ENCODE peak calls at places on chromosomes 13 and 19, in seven cellular contexts. One of them, this sample, is unnamed.

GRCh38 chr13:60358453-60358852 is 38.6 kb upstream of the TDRD3 start:
- DNase-seq in MM.1S: no peak
- DNase-seq in left ventricle myocardium inferior: no peak
- DNase-seq in suprapubic skin: no peak
- DNase-seq in hepatocyte: no peak
- DNase-seq in ovary: no peak
- DNase-seq in astrocyte: no peak
- DNase-seq in this sample: no peak

GRCh38 chr19:2575734-2576481 is 100.0 kb downstream of the GADD45B start:
- DNase-seq in suprapubic skin: peak; percentile 95
- DNase-seq in left ventricle myocardium inferior: peak; percentile 90
- DNase-seq in astrocyte: no peak
- DNase-seq in ovary: peak; percentile 91
- DNase-seq in MM.1S: no peak
- DNase-seq in hepatocyte: peak; percentile 68
- DNase-seq in this sample: no peak

GRCh38 chr13:24864579-24864978 is 100.6 kb downstream of the RNF17 start:
- DNase-seq in ovary: no peak
- DNase-seq in astrocyte: no peak
- DNase-seq in MM.1S: no peak
- DNase-seq in hepatocyte: no peak
- DNase-seq in left ventricle myocardium inferior: no peak
- DNase-seq in suprapubic skin: no peak
- DNase-seq in this sample: no peak

GRCh38 chr19:8461376-8461775 is 16.6 kb downstream of the HNRNPM start:
- DNase-seq in ovary: no peak
- DNase-seq in left ventricle myocardium inferior: no peak
- DNase-seq in MM.1S: no peak
- DNase-seq in hepatocyte: no peak
- DNase-seq in astrocyte: no peak
- DNase-seq in suprapubic skin: no peak
- DNase-seq in this sample: no peak

GRCh38 chr19:46927893-46928292 is 67.1 kb downstream of the ARHGAP35 start:
- DNase-seq in left ventricle myocardium inferior: no peak
- DNase-seq in ovary: no peak
- DNase-seq in MM.1S: peak; percentile 19
- DNase-seq in suprapubic skin: no peak
- DNase-seq in hepatocyte: no peak
- DNase-seq in astrocyte: no peak
- DNase-seq in this sample: no peak

GRCh38 chr13:113493315-113493951 is 2.9 kb upstream of the DCUN1D2 start:
- DNase-seq in astrocyte: peak; percentile 96
- DNase-seq in ovary: no peak
- DNase-seq in left ventricle myocardium inferior: no peak
- DNase-seq in hepatocyte: peak; percentile 82
- DNase-seq in suprapubic skin: no peak
- DNase-seq in MM.1S: peak; percentile 21
- DNase-seq in this sample: no peak

GRCh38 chr19:50020481-50020880 is 4.7 kb downstream of the VRK3 start:
- DNase-seq in hepatocyte: no peak
- DNase-seq in astrocyte: peak; percentile 25
- DNase-seq in ovary: no peak
- DNase-seq in MM.1S: no peak
- DNase-seq in left ventricle myocardium inferior: no peak
- DNase-seq in suprapubic skin: no peak
- DNase-seq in this sample: no peak

GRCh38 chr19:20444202-20444885 is 121.2 kb downstream of the ZNF737 start:
- DNase-seq in astrocyte: no peak
- DNase-seq in ovary: no peak
- DNase-seq in MM.1S: no peak
- DNase-seq in suprapubic skin: no peak
- DNase-seq in hepatocyte: no peak
- DNase-seq in left ventricle myocardium inferior: no peak
- DNase-seq in this sample: no peak

GRCh38 chr19:38265213-38265861 is 964 bp downstream of the SPINT2 start:
- DNase-seq in MM.1S: no peak
- DNase-seq in astrocyte: no peak
- DNase-seq in left ventricle myocardium inferior: no peak
- DNase-seq in suprapubic skin: no peak
- DNase-seq in ovary: no peak
- DNase-seq in hepatocyte: peak; percentile 48
- DNase-seq in this sample: no peak

GRCh38 chr13:27997904-27998522 is 9.5 kb upstream of the URAD start:
- DNase-seq in hepatocyte: peak; percentile 72
- DNase-seq in astrocyte: no peak
- DNase-seq in MM.1S: peak; percentile 67
- DNase-seq in suprapubic skin: no peak
- DNase-seq in ovary: no peak
- DNase-seq in left ventricle myocardium inferior: peak; percentile 46
- DNase-seq in this sample: no peak

GRCh38 chr19:31284621-31285020 is 64.6 kb downstream of the TSHZ3 start:
- DNase-seq in suprapubic skin: no peak
- DNase-seq in ovary: no peak
- DNase-seq in left ventricle myocardium inferior: no peak
- DNase-seq in astrocyte: no peak
- DNase-seq in hepatocyte: no peak
- DNase-seq in MM.1S: no peak
- DNase-seq in this sample: no peak

GRCh38 chr19:31285744-31286143 is 63.5 kb downstream of the TSHZ3 start:
- DNase-seq in ovary: peak; percentile 61
- DNase-seq in MM.1S: no peak
- DNase-seq in astrocyte: peak; percentile 35
- DNase-seq in hepatocyte: no peak
- DNase-seq in suprapubic skin: no peak
- DNase-seq in left ventricle myocardium inferior: no peak
- DNase-seq in this sample: no peak

GRCh38 chr19:31283701-31284100 is 65.5 kb downstream of the TSHZ3 start:
- DNase-seq in suprapubic skin: no peak
- DNase-seq in astrocyte: no peak
- DNase-seq in MM.1S: no peak
- DNase-seq in left ventricle myocardium inferior: no peak
- DNase-seq in ovary: peak; percentile 27
- DNase-seq in hepatocyte: no peak
- DNase-seq in this sample: no peak

GRCh38 chr19:31289381-31289880 is 59.8 kb downstream of the TSHZ3 start:
- DNase-seq in hepatocyte: no peak
- DNase-seq in MM.1S: no peak
- DNase-seq in suprapubic skin: no peak
- DNase-seq in astrocyte: no peak
- DNase-seq in left ventricle myocardium inferior: no peak
- DNase-seq in ovary: no peak
- DNase-seq in this sample: no peak

DNA sequence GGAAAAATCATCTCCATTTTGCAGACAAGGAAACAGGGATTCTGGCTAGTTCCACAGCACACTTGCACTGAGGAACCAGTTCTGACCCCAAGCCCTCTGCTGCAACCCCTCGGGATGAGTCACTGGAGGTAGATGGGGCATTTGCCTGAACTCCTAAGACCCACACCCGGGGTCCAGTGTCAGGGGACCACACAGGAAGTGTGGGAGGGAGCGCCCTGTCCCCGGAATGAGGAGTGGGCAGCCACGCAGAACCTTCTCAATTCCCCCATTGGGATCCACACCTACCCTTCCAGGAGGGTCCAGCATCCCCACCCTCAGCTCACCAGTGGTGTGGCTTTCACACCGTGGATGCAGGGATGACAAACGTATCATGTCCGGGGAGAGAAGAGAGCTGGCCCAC is 62.7 kb downstream of the TSHZ3 start:
- DNase-seq in hepatocyte: no peak
- DNase-seq in MM.1S: no peak
- DNase-seq in astrocyte: no peak
- DNase-seq in suprapubic skin: no peak
- DNase-seq in ovary: no peak
- DNase-seq in left ventricle myocardium inferior: no peak
- DNase-seq in this sample: no peak
- H3K27ac ChIP-seq in hepatocyte: no peak overlapping the region
- H3K27ac ChIP-seq in MM.1S: no peak overlapping the region
- H3K27ac ChIP-seq in astrocyte: no peak overlapping the region
- H3K27ac ChIP-seq in suprapubic skin: no peak overlapping the region
- H3K27ac ChIP-seq in ovary: no peak overlapping the region
- H3K27ac ChIP-seq in left ventricle myocardium inferior: no peak overlapping the region
- H3K27ac ChIP-seq in this sample: no peak overlapping the region

GRCh38 chr19:34387446-34387810 is 16.8 kb upstream of the PDCD2L start:
- DNase-seq in left ventricle myocardium inferior: no peak
- DNase-seq in astrocyte: no peak
- DNase-seq in hepatocyte: no peak
- DNase-seq in ovary: no peak
- DNase-seq in suprapubic skin: no peak
- DNase-seq in MM.1S: no peak
- DNase-seq in this sample: no peak
- H3K36me3 ChIP-seq in left ventricle myocardium inferior: peaks cover 93% of the 10 kb centered on the region
- H3K36me3 ChIP-seq in astrocyte: peaks cover 34% of the 10 kb centered on the region
- H3K36me3 ChIP-seq in hepatocyte: no peaks in the 10 kb centered on the region
- H3K36me3 ChIP-seq in ovary: no peaks in the 10 kb centered on the region
- H3K36me3 ChIP-seq in suprapubic skin: peaks cover 76% of the 10 kb centered on the region
- H3K36me3 ChIP-seq in MM.1S: peaks cover 14% of the 10 kb centered on the region
- H3K36me3 ChIP-seq in this sample: peaks cover 89% of the 10 kb centered on the region

DNA sequence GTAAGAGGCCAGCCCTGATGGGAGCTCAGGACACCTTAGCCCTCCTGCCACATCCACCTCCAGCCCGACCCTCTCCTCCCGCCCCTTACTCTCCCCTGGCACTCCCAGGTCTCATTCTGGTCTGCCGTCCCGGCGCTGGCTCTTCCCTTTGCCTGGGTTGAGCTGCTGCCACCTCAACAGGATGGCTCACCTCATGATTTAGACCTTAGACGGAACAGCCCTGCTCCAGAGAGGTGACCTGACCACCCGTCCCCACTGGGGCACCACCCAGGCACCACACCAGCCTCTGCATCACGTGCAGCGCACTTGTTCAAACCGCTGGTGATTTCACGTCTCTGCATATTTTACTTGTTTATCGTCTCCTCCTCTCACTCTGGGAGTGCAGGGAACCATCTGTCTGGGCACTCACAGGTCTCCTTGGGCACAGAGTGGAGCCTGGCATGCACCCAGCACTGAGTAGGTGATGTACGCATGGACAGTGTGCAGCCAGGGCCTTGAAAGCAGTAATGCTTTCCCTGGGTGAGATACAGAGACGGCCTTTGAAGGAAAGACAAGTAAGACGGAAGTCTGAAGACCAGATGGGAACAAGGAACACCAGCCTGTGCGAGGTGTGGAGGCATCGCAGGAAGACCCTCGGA is 183.1 kb downstream of the KATNAL1 start:
- DNase-seq in hepatocyte: no peak
- DNase-seq in ovary: no peak
- DNase-seq in astrocyte: no peak
- DNase-seq in left ventricle myocardium inferior: no peak
- DNase-seq in suprapubic skin: no peak
- DNase-seq in MM.1S: no peak
- DNase-seq in this sample: no peak
- H3K27ac ChIP-seq in hepatocyte: no peak overlapping the region
- H3K27ac ChIP-seq in ovary: no peak overlapping the region
- H3K27ac ChIP-seq in astrocyte: no peak overlapping the region
- H3K27ac ChIP-seq in left ventricle myocardium inferior: no peak overlapping the region
- H3K27ac ChIP-seq in suprapubic skin: no peak overlapping the region
- H3K27ac ChIP-seq in MM.1S: no peak overlapping the region
- H3K27ac ChIP-seq in this sample: no peak overlapping the region

GRCh38 chr19:55096061-55096701 is 20.5 kb downstream of the EPS8L1 start:
- DNase-seq in hepatocyte: no peak
- DNase-seq in ovary: no peak
- DNase-seq in suprapubic skin: no peak
- DNase-seq in astrocyte: no peak
- DNase-seq in MM.1S: no peak
- DNase-seq in left ventricle myocardium inferior: no peak
- DNase-seq in this sample: no peak
- H3K36me3 ChIP-seq in hepatocyte: no peaks in the 10 kb centered on the region
- H3K36me3 ChIP-seq in ovary: no peaks in the 10 kb centered on the region
- H3K36me3 ChIP-seq in suprapubic skin: peaks cover 54% of the 10 kb centered on the region
- H3K36me3 ChIP-seq in astrocyte: no peaks in the 10 kb centered on the region
- H3K36me3 ChIP-seq in MM.1S: no peaks in the 10 kb centered on the region
- H3K36me3 ChIP-seq in left ventricle myocardium inferior: peaks cover 76% of the 10 kb centered on the region
- H3K36me3 ChIP-seq in this sample: peaks cover 17% of the 10 kb centered on the region

DNA sequence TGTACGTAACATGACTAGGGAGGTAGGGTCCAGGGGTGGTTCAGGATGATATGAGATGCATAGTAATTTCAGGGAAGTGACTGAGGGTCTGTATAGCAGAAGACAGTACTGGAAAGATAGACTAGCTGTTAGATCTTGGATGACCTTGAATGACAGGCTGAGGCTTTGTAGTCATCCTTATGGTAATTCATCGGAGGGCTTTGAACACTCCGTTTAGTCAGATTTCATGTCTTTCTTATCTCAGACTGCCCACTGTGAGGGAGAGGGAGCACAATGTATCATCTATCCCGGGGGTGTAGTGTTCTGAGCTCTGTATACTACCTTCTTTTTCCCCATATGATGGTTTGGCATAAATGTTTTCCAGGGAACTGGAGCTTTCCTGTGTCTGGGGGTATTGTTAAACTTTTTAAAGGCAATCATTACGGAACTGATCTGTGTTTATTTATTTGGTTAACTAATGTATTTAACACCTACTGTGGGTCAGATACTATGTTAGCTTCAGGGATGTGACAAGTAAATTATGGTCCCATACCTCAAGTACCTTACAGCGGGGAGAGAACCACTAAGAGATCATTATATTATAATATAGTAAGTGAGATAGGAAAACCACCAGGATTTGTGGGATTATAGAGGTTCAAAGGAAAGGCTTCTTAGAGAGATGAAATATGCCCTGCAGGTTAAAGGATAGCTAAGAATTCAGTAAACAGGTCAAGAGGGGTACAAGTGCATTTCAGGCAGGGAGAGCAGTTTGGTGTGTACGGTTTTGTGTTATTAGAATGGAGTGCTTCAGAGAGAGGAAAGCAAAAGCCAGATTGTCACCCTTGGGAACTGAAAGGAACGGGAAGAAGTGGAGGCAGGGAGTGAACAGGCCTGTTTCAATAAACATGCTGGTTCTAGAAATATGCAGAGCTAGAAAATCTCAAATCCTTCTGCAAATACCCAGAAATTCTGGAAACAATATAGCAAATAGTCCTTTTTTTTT is 164.8 kb upstream of the KL start:
- DNase-seq in left ventricle myocardium inferior: no peak
- DNase-seq in suprapubic skin: peak; percentile 16
- DNase-seq in astrocyte: peak; percentile 9
- DNase-seq in MM.1S: no peak
- DNase-seq in hepatocyte: no peak
- DNase-seq in ovary: no peak
- DNase-seq in this sample: no peak
- H3K27ac ChIP-seq in left ventricle myocardium inferior: peak overlapping the region; percentile 11
- H3K27ac ChIP-seq in suprapubic skin: peak overlapping the region; percentile 47
- H3K27ac ChIP-seq in astrocyte: no peak overlapping the region
- H3K27ac ChIP-seq in MM.1S: no peak overlapping the region
- H3K27ac ChIP-seq in hepatocyte: no peak overlapping the region
- H3K27ac ChIP-seq in ovary: no peak overlapping the region
- H3K27ac ChIP-seq in this sample: no peak overlapping the region

GRCh38 chr19:10981496-10981895 is 20.7 kb downstream of the SMARCA4 start:
- DNase-seq in ovary: no peak
- DNase-seq in suprapubic skin: no peak
- DNase-seq in astrocyte: no peak
- DNase-seq in MM.1S: no peak
- DNase-seq in hepatocyte: no peak
- DNase-seq in left ventricle myocardium inferior: no peak
- DNase-seq in this sample: no peak
- H3K36me3 ChIP-seq in ovary: peaks cover 2% of the 10 kb centered on the region
- H3K36me3 ChIP-seq in suprapubic skin: peaks cover 26% of the 10 kb centered on the region
- H3K36me3 ChIP-seq in astrocyte: peaks cover 8% of the 10 kb centered on the region
- H3K36me3 ChIP-seq in MM.1S: no peaks in the 10 kb centered on the region
- H3K36me3 ChIP-seq in hepatocyte: no peaks in the 10 kb centered on the region
- H3K36me3 ChIP-seq in left ventricle myocardium inferior: peaks cover 28% of the 10 kb centered on the region
- H3K36me3 ChIP-seq in this sample: peaks cover 17% of the 10 kb centered on the region